ENCODE peak calls at places on chromosomes 5 and 9, in five cellular contexts. S is IMR-90, W is HepG2, I is H1, M is GM12878. U is an unnamed sample.

GRCh38 chr9:107637421-107638420 is 148.2 kb upstream of the KLF4 start:
- DNase-seq in S (peak; percentile 98), W (no peak), I (peak; percentile 66), M (no peak), U (no peak)

GRCh38 chr9:135085830-135086546 is 1.5 kb upstream of the OLFM1 start:
- DNase-seq in S (peak; percentile 43), W (peak; percentile 96), I (peak; percentile 98), M (no peak), U (peak; percentile 63)

GRCh38 chr5:170020423-170020822 is 40.1 kb upstream of the INSYN2B start:
- DNase-seq in S (no peak), W (no peak), I (no peak), M (no peak), U (no peak)

GRCh38 chr5:9774472-9775079 is 144.4 kb upstream of the TAS2R1 start:
- DNase-seq in S (peak; percentile 84), W (peak; percentile 3), I (no peak), M (no peak), U (no peak)

GRCh38 chr5:179858586-179859427 is at the start of gene MRNIP:
- DNase-seq in S (peak; percentile 91), W (peak; percentile 90), I (peak; percentile 93), M (peak; percentile 79), U (peak; percentile 98)

GRCh38 chr5:68587181-68587580 is 371.6 kb downstream of the PIK3R1 start:
- DNase-seq in S (peak; percentile 23), W (no peak), I (no peak), M (no peak), U (no peak)

GRCh38 chr9:102514541-102514940 is 480.6 kb upstream of the CYLC2 start:
- DNase-seq in S (no peak), W (no peak), I (no peak), M (no peak), U (no peak)

GRCh38 chr5:34660444-34660843 is 4.3 kb downstream of the RAI14 start:
- DNase-seq in S (peak; percentile 99), W (no peak), I (no peak), M (no peak), U (no peak)

GRCh38 chr9:89917861-89918260 is 313.0 kb downstream of the GADD45G start:
- DNase-seq in S (no peak), W (no peak), I (no peak), M (no peak), U (no peak)

GRCh38 chr9:95570150-95570549 is 53.4 kb upstream of the PTCH1 start:
- DNase-seq in S (peak; percentile 23), W (no peak), I (no peak), M (no peak), U (no peak)

GRCh38 chr5:146528232-146528631 is 12.2 kb upstream of the GPR151 start:
- DNase-seq in S (no peak), W (no peak), I (no peak), M (no peak), U (no peak)

GRCh38 chr5:82244854-82245635 is 33.1 kb downstream of the RPS23 start:
- DNase-seq in S (no peak), W (peak; percentile 3), I (no peak), M (no peak), U (no peak)

GRCh38 chr9:92754091-92754740 is 10.4 kb downstream of the BICD2 start:
- DNase-seq in S (no peak), W (no peak), I (no peak), M (no peak), U (no peak)

GRCh38 chr9:17005085-17005484 is 129.8 kb upstream of the CNTLN start:
- DNase-seq in S (peak; percentile 81), W (peak; percentile 12), I (no peak), M (no peak), U (no peak)

GRCh38 chr5:179421156-179421895 is 76.1 kb upstream of the ADAMTS2 start:
- DNase-seq in S (no peak), W (no peak), I (no peak), M (no peak), U (no peak)

GRCh38 chr9:134230942-134231325 is 66.6 kb upstream of the RNU6ATAC start:
- DNase-seq in S (no peak), W (no peak), I (no peak), M (no peak), U (no peak)

GRCh38 chr5:132525299-132525724 is 18.0 kb downstream of the IL5 start:
- DNase-seq in S (no peak), W (no peak), I (no peak), M (peak; percentile 97), U (no peak)

GRCh38 chr5:132528866-132529634 is 14.3 kb downstream of the IL5 start:
- DNase-seq in S (no peak), W (no peak), I (no peak), M (no peak), U (peak; percentile 33)

GRCh38 chr5:132530946-132531345 is 12.4 kb downstream of the IL5 start:
- DNase-seq in S (no peak), W (no peak), I (no peak), M (no peak), U (no peak)

GRCh38 chr5:132526974-132527564 is 16.3 kb downstream of the IL5 start:
- DNase-seq in S (peak; percentile 54), W (peak; percentile 8), I (no peak), M (no peak), U (peak; percentile 13)

GRCh38 chr5:132526290-132526973 is 16.9 kb downstream of the IL5 start:
- DNase-seq in S (peak; percentile 50), W (peak; percentile 66), I (peak; percentile 74), M (peak; percentile 53), U (peak; percentile 70)
- TF ChIP-seq CEBPB in S (no peak), W (no peak), I (no peak), M (no peak), U (no peak)

DNA sequence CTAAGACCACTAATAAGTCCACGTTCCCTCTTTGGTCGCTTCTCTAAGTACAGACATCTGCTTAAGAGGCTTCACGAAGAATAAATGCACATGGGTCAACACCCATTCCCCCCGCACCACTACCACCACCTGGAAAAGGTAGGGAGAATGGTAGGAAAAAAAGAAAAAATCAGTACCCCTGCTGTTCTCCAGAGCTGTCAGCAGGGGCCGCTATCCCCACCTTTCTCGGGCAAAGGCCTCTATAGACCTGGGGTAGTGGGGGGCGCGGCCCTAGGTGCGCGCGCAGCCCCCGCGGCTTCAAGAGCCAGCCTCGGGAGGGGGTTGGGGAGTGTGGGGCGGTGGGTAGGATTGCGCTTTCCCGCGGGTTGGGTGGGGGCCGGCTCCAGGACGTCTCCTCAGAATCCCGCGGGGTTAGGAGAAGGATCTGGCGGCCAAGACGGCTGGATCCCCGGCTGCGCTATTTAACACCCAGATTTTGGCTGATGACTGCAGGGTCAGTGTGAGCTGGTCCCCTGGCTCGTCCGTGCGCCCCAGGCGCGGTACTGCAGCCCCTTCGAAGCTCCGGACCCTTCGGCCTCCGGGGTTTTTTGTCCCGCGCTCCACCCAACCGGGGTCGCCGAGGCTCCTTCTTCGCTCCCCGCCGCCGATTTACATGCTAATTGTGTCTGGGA is 1.6 kb upstream of the SEMA6A start:
- DNase-seq in S (peak; percentile 19), W (peak; percentile 24), I (peak; percentile 91), M (no peak), U (peak; percentile 76)
- H2AFZ ChIP-seq in S (peak overlapping the region; percentile 69), W (no peak overlapping the region), I (no peak overlapping the region), M (peak overlapping the region; percentile 73), U (no peak overlapping the region)

GRCh38 chr5:175895215-175895614 is 23.8 kb downstream of the CPLX2 start:
- DNase-seq in S (no peak), W (no peak), I (no peak), M (no peak), U (no peak)

GRCh38 chr5:175894805-175895204 is 23.4 kb downstream of the CPLX2 start:
- DNase-seq in S (no peak), W (no peak), I (no peak), M (no peak), U (no peak)

GRCh38 chr5:175894251-175894650 is 22.9 kb downstream of the CPLX2 start:
- DNase-seq in S (no peak), W (no peak), I (no peak), M (no peak), U (no peak)

GRCh38 chr5:175896641-175897040 is 25.3 kb downstream of the CPLX2 start:
- DNase-seq in S (no peak), W (no peak), I (no peak), M (no peak), U (no peak)

GRCh38 chr5:175895701-175896102 is 24.3 kb downstream of the CPLX2 start:
- DNase-seq in S (no peak), W (no peak), I (no peak), M (peak; percentile 53), U (no peak)
- TF ChIP-seq RFX5 in S (no peak), W (no peak), I (no peak), M (no peak), U (no peak)

GRCh38 chr9:112443200-112443599 is 43.4 kb upstream of the KIAA1958 start:
- DNase-seq in S (peak; percentile 15), W (peak; percentile 16), I (no peak), M (no peak), U (no peak)
- TF ChIP-seq CEBPB in S (no peak), W (no peak), I (no peak), M (no peak), U (no peak)

GRCh38 chr9:114174876-114175771 is 19.8 kb downstream of the COL27A1 start:
- DNase-seq in S (peak; percentile 88), W (peak; percentile 99), I (no peak), M (no peak), U (no peak)
- H2AFZ ChIP-seq in S (peak overlapping the region; percentile 87), W (no peak overlapping the region), I (no peak overlapping the region), M (no peak overlapping the region), U (no peak overlapping the region)

GRCh38 chr9:81690251-81690851 is 1.0 kb upstream of the TLE1 start:
- DNase-seq in S (peak; percentile 27), W (no peak), I (no peak), M (no peak), U (no peak)
- TF ChIP-seq RFX5 in S (no peak), W (no peak), I (no peak), M (no peak), U (no peak)

DNA sequence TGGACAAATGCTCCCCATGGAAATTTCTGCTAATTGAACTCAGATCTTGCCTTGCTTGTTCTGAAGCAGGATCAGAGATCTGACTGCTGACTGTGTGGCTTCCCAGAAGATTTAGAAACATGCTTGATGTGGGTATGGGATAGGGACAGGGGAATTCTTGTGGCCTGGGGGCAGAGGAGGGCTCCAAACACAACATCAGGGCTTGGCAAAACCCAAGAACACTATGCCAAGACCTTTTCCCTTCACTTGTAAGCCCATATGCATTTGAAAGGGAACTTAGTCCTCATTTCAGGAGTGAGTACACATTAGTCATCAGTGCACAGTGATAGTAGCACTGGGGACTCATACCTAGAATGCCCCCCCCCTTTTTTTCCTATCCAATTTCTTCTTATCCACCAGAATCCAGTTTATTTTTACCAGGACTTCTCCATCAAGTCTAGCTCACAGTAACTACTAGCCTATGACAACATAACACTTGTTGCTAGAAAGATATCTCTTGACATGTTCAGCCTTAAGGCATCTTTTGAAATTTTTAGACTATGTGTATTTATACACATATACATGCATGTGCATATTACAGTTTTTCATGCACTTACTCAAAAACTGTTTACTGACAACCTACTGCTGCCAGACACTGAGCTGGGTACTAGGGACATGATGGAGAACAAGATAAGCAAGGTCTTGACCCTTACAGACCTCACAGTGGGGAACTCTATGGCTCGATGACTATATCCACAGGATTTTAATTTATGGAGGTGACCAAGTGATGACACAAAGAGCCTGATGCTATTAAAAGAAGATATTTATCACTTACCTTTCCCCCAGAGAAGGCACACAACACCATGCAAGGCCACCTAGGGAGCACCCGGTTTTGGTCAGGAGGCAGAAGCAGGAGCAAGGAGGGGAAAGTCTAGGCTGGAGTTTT is 158.3 kb upstream of the MAP3K1 start:
- DNase-seq in S (peak; percentile 35), W (no peak), I (no peak), M (no peak), U (no peak)
- TF ChIP-seq CEBPB in S (no peak), W (no peak), I (no peak), M (no peak), U (no peak)

U was measured in K562.